ENCODE peak calls at places on chromosome 12, in six cellular contexts. One of them, this sample, is unnamed.

GRCh38 chr12:124863409-124864325 is at the start of gene SCARB1:
- DNase-seq in cardiac muscle cell: peak; percentile 89
- DNase-seq in coronary artery: peak; percentile 86
- DNase-seq in H7: peak; percentile 100
- DNase-seq in spleen: peak; percentile 95
- DNase-seq in trophoblast cell: peak; percentile 76
- DNase-seq in this sample: peak; percentile 82

GRCh38 chr12:119176267-119177055 is 2.3 kb upstream of the HSPB8 start:
- DNase-seq in cardiac muscle cell: peak; percentile 27
- DNase-seq in coronary artery: peak; percentile 98
- DNase-seq in H7: no peak
- DNase-seq in spleen: no peak
- DNase-seq in trophoblast cell: peak; percentile 93
- DNase-seq in this sample: peak; percentile 76

GRCh38 chr12:127811988-127812387 is 455.0 kb upstream of the TMEM132C start:
- DNase-seq in cardiac muscle cell: peak; percentile 5
- DNase-seq in coronary artery: no peak
- DNase-seq in H7: peak; percentile 18
- DNase-seq in spleen: no peak
- DNase-seq in trophoblast cell: no peak
- DNase-seq in this sample: peak; percentile 33

GRCh38 chr12:58364389-58365086 is 423.2 kb downstream of the ATP23 start:
- DNase-seq in cardiac muscle cell: no peak
- DNase-seq in coronary artery: no peak
- DNase-seq in H7: no peak
- DNase-seq in spleen: no peak
- DNase-seq in trophoblast cell: no peak
- DNase-seq in this sample: peak; percentile 98

GRCh38 chr12:104347374-104348075 is 44.0 kb downstream of the EID3 start:
- DNase-seq in cardiac muscle cell: no peak
- DNase-seq in coronary artery: no peak
- DNase-seq in H7: no peak
- DNase-seq in spleen: no peak
- DNase-seq in trophoblast cell: no peak
- DNase-seq in this sample: peak; percentile 63

GRCh38 chr12:54413284-54414190 is 5.5 kb downstream of the ITGA5 start:
- DNase-seq in cardiac muscle cell: no peak
- DNase-seq in coronary artery: no peak
- DNase-seq in H7: no peak
- DNase-seq in spleen: peak; percentile 93
- DNase-seq in trophoblast cell: no peak
- DNase-seq in this sample: peak; percentile 65

GRCh38 chr12:18284461-18284860 is 23.1 kb downstream of the PIK3C2G start:
- DNase-seq in cardiac muscle cell: no peak
- DNase-seq in coronary artery: no peak
- DNase-seq in H7: no peak
- DNase-seq in spleen: no peak
- DNase-seq in trophoblast cell: no peak
- DNase-seq in this sample: no peak

GRCh38 chr12:49541911-49542505 is 3.2 kb downstream of the KCNH3 start:
- DNase-seq in cardiac muscle cell: no peak
- DNase-seq in coronary artery: no peak
- DNase-seq in H7: peak; percentile 40
- DNase-seq in spleen: peak; percentile 49
- DNase-seq in trophoblast cell: no peak
- DNase-seq in this sample: no peak

GRCh38 chr12:14417717-14418116 is 52.2 kb downstream of the ATF7IP start:
- DNase-seq in cardiac muscle cell: peak; percentile 88
- DNase-seq in coronary artery: no peak
- DNase-seq in H7: peak; percentile 62
- DNase-seq in spleen: peak; percentile 83
- DNase-seq in trophoblast cell: peak; percentile 65
- DNase-seq in this sample: peak; percentile 98
- H3K4me3 ChIP-seq in cardiac muscle cell: peak overlapping the region; percentile 27
- H3K4me3 ChIP-seq in coronary artery: no peak overlapping the region
- H3K4me3 ChIP-seq in H7: no peak overlapping the region
- H3K4me3 ChIP-seq in spleen: peak overlapping the region; percentile 0
- H3K4me3 ChIP-seq in trophoblast cell: no peak overlapping the region
- H3K4me3 ChIP-seq in this sample: no peak overlapping the region

GRCh38 chr12:48004941-48005749 is 869 bp upstream of the COL2A1 start:
- DNase-seq in cardiac muscle cell: peak; percentile 52
- DNase-seq in coronary artery: no peak
- DNase-seq in H7: peak; percentile 80
- DNase-seq in spleen: no peak
- DNase-seq in trophoblast cell: no peak
- DNase-seq in this sample: no peak
- H3K4me3 ChIP-seq in cardiac muscle cell: peak overlapping the region; percentile 35
- H3K4me3 ChIP-seq in coronary artery: peak overlapping the region; percentile 65
- H3K4me3 ChIP-seq in H7: peak overlapping the region; percentile 40
- H3K4me3 ChIP-seq in spleen: peak overlapping the region; percentile 44
- H3K4me3 ChIP-seq in trophoblast cell: peak overlapping the region; percentile 70
- H3K4me3 ChIP-seq in this sample: no peak overlapping the region

DNA sequence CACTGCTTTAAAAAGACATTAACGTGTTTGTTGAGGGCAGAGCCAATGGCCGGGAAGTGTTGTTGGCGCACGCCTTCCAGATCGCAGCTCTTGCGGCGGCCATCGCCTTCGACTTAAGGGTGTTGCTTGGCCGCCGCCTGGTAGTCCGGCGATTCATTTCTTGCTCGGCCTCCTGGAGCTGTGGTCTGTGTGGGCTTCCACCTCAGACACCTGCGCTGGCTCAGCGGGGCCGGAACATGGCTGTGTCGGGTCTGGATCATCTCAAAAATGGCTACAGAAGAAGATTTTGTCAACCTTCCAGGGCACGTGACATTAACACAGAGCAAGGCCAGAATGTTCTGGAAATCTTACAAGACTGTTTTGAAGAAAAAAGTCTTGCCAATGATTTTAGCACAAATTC is 24.7 kb downstream of the GALNT4 start:
- DNase-seq in cardiac muscle cell: no peak
- DNase-seq in coronary artery: no peak
- DNase-seq in H7: no peak
- DNase-seq in spleen: no peak
- DNase-seq in trophoblast cell: no peak
- DNase-seq in this sample: no peak
- H3K4me3 ChIP-seq in cardiac muscle cell: no peak overlapping the region
- H3K4me3 ChIP-seq in coronary artery: no peak overlapping the region
- H3K4me3 ChIP-seq in H7: no peak overlapping the region
- H3K4me3 ChIP-seq in spleen: no peak overlapping the region
- H3K4me3 ChIP-seq in trophoblast cell: no peak overlapping the region
- H3K4me3 ChIP-seq in this sample: no peak overlapping the region

DNA sequence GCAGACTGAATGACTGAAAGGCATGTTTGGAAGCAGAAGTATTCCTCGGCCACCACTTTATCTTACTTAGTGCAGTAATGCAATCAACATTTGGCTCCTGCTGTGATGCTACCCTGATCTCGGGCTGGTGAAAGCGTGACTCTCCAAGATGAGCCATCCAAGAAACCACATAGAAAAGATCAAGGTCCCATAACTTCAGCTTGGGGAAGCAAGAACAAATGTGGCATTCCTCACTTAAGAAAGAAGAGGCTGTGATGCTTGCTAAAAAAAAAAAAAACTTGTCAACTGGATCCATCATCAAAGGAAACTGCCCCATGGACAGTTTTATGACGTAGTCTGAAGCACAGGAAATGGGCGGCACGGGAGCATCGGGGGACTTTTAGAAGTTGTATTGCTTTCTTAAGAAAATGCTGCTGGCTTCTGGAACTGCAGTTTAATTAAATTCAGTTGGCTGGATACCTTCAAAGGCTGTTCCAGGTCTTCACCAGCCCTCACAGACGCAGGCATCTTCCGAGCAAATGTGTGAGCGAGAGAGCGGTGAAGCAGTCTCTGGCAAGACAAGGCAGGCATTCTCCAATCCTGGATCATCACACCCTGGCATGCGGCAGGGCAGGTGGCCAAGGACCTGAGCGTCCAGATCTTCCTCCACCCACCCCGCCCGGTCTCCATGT is 38.2 kb upstream of the MAP1LC3B2 start:
- DNase-seq in cardiac muscle cell: no peak
- DNase-seq in coronary artery: no peak
- DNase-seq in H7: no peak
- DNase-seq in spleen: no peak
- DNase-seq in trophoblast cell: peak; percentile 49
- DNase-seq in this sample: peak; percentile 65
- H3K4me3 ChIP-seq in cardiac muscle cell: no peak overlapping the region
- H3K4me3 ChIP-seq in coronary artery: no peak overlapping the region
- H3K4me3 ChIP-seq in H7: no peak overlapping the region
- H3K4me3 ChIP-seq in spleen: no peak overlapping the region
- H3K4me3 ChIP-seq in trophoblast cell: no peak overlapping the region
- H3K4me3 ChIP-seq in this sample: no peak overlapping the region

GRCh38 chr12:56724989-56725722 is at the start of gene NACA:
- DNase-seq in cardiac muscle cell: peak; percentile 99
- DNase-seq in coronary artery: peak; percentile 99
- DNase-seq in H7: peak; percentile 96
- DNase-seq in spleen: peak; percentile 100
- DNase-seq in trophoblast cell: peak; percentile 99
- DNase-seq in this sample: peak; percentile 99

GRCh38 chr12:56724660-56724988 is 475 bp downstream of the NACA start:
- DNase-seq in cardiac muscle cell: peak; percentile 30
- DNase-seq in coronary artery: no peak
- DNase-seq in H7: peak; percentile 40
- DNase-seq in spleen: no peak
- DNase-seq in trophoblast cell: no peak
- DNase-seq in this sample: no peak

GRCh38 chr12:56723352-56723751 is 1.7 kb downstream of the NACA start:
- DNase-seq in cardiac muscle cell: no peak
- DNase-seq in coronary artery: no peak
- DNase-seq in H7: no peak
- DNase-seq in spleen: no peak
- DNase-seq in trophoblast cell: no peak
- DNase-seq in this sample: no peak

GRCh38 chr12:56723889-56724659 is 1.0 kb downstream of the NACA start:
- DNase-seq in cardiac muscle cell: peak; percentile 24
- DNase-seq in coronary artery: no peak
- DNase-seq in H7: peak; percentile 25
- DNase-seq in spleen: no peak
- DNase-seq in trophoblast cell: peak; percentile 67
- DNase-seq in this sample: peak; percentile 95

DNA sequence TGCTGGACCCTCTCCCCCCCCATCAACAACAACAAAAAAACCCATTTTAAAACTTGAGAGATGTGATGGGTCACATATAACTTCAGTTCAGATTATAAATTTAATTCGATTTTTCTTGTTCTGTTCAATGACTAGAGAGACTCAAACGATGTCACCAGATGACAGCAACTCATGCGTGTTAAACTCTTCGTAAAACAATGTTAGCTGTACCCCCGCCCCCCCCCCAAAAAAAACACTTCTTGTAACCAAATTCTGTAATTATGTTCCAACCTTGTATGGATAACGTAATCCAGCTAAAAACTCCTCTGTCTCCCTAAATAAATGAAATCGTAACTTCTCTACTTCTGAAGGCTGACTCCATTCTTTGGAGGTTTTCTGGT is 614 bp upstream of the NACA start:
- DNase-seq in cardiac muscle cell: no peak
- DNase-seq in coronary artery: no peak
- DNase-seq in H7: peak; percentile 9
- DNase-seq in spleen: no peak
- DNase-seq in trophoblast cell: no peak
- DNase-seq in this sample: no peak
- H3K4me3 ChIP-seq in cardiac muscle cell: peak overlapping the region; percentile 86
- H3K4me3 ChIP-seq in coronary artery: peak overlapping the region; percentile 76
- H3K4me3 ChIP-seq in H7: peak overlapping the region; percentile 100
- H3K4me3 ChIP-seq in spleen: peak overlapping the region; percentile 67
- H3K4me3 ChIP-seq in trophoblast cell: no peak overlapping the region
- H3K4me3 ChIP-seq in this sample: peak overlapping the region; percentile 99

DNA sequence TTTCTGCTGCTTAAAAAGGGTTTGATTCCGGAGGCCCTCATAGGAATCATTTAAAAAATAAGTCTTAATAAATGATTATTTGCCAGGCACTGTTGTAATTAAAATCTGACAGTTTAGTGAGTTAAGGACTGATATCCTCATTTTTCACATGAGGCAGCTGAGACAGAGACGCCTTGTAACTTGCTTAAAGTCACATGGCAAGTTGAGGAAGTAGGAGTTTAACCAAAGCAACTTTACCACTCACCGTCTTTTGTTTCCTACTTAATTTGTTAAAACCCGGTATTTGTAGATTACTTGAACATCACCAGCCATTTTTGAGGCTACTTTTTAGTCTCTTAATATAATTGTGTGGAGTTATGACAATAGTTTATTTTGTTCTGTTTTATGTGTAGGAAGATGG is 2.4 kb downstream of the TIGAR start:
- DNase-seq in cardiac muscle cell: no peak
- DNase-seq in coronary artery: no peak
- DNase-seq in H7: no peak
- DNase-seq in spleen: no peak
- DNase-seq in trophoblast cell: no peak
- DNase-seq in this sample: no peak
- H3K4me3 ChIP-seq in cardiac muscle cell: no peak overlapping the region
- H3K4me3 ChIP-seq in coronary artery: no peak overlapping the region
- H3K4me3 ChIP-seq in H7: no peak overlapping the region
- H3K4me3 ChIP-seq in spleen: no peak overlapping the region
- H3K4me3 ChIP-seq in trophoblast cell: no peak overlapping the region
- H3K4me3 ChIP-seq in this sample: no peak overlapping the region

GRCh38 chr12:96134200-96134599 is 60.0 kb upstream of the ELK3 start:
- DNase-seq in cardiac muscle cell: no peak
- DNase-seq in coronary artery: no peak
- DNase-seq in H7: no peak
- DNase-seq in spleen: no peak
- DNase-seq in trophoblast cell: no peak
- DNase-seq in this sample: no peak

GRCh38 chr12:96136129-96136528 is 58.0 kb upstream of the ELK3 start:
- DNase-seq in cardiac muscle cell: peak; percentile 3
- DNase-seq in coronary artery: no peak
- DNase-seq in H7: no peak
- DNase-seq in spleen: no peak
- DNase-seq in trophoblast cell: no peak
- DNase-seq in this sample: peak; percentile 77

GRCh38 chr12:96132819-96133218 is 61.4 kb upstream of the ELK3 start:
- DNase-seq in cardiac muscle cell: no peak
- DNase-seq in coronary artery: no peak
- DNase-seq in H7: no peak
- DNase-seq in spleen: no peak
- DNase-seq in trophoblast cell: no peak
- DNase-seq in this sample: no peak

GRCh38 chr12:96140110-96140509 is 54.1 kb upstream of the ELK3 start:
- DNase-seq in cardiac muscle cell: no peak
- DNase-seq in coronary artery: no peak
- DNase-seq in H7: no peak
- DNase-seq in spleen: no peak
- DNase-seq in trophoblast cell: no peak
- DNase-seq in this sample: peak; percentile 38

GRCh38 chr12:96136720-96137378 is 57.3 kb upstream of the ELK3 start:
- DNase-seq in cardiac muscle cell: no peak
- DNase-seq in coronary artery: no peak
- DNase-seq in H7: no peak
- DNase-seq in spleen: no peak
- DNase-seq in trophoblast cell: no peak
- DNase-seq in this sample: no peak
- H3K4me3 ChIP-seq in cardiac muscle cell: no peak overlapping the region
- H3K4me3 ChIP-seq in coronary artery: no peak overlapping the region
- H3K4me3 ChIP-seq in H7: no peak overlapping the region
- H3K4me3 ChIP-seq in spleen: no peak overlapping the region
- H3K4me3 ChIP-seq in trophoblast cell: no peak overlapping the region
- H3K4me3 ChIP-seq in this sample: no peak overlapping the region

This sample was measured in choroid plexus epithelial cell.